ENCODE peak calls at places on chromosomes 11 and 22, in four cellular contexts. One of them, this sample, is unnamed.

GRCh38 chr11:88332851-88333250 is 4.7 kb downstream of the CTSC start:
- DNase-seq in stomach: no peak
- DNase-seq in right lobe of liver: no peak
- DNase-seq in tibial nerve: no peak
- DNase-seq in this sample: no peak

GRCh38 chr11:110621826-110622225 is 90.4 kb downstream of the ARHGAP20 start:
- DNase-seq in stomach: no peak
- DNase-seq in right lobe of liver: no peak
- DNase-seq in tibial nerve: no peak
- DNase-seq in this sample: no peak

GRCh38 chr11:7833527-7833926 is 36.8 kb upstream of the OR5P2 start:
- DNase-seq in stomach: no peak
- DNase-seq in right lobe of liver: no peak
- DNase-seq in tibial nerve: no peak
- DNase-seq in this sample: no peak

GRCh38 chr11:69382131-69383128 is 88.5 kb downstream of the MYEOV start:
- DNase-seq in stomach: peak
- DNase-seq in right lobe of liver: peak
- DNase-seq in tibial nerve: no peak
- DNase-seq in this sample: no peak

GRCh38 chr22:23113847-23114720 is 27.7 kb downstream of the RSPH14 start:
- DNase-seq in stomach: no peak
- DNase-seq in right lobe of liver: no peak
- DNase-seq in tibial nerve: no peak
- DNase-seq in this sample: no peak

GRCh38 chr11:88651556-88651955 is 314.0 kb upstream of the CTSC start:
- DNase-seq in stomach: no peak
- DNase-seq in right lobe of liver: no peak
- DNase-seq in tibial nerve: no peak
- DNase-seq in this sample: no peak

GRCh38 chr11:106088896-106089295 is 11.4 kb downstream of the AASDHPPT start:
- DNase-seq in stomach: no peak
- DNase-seq in right lobe of liver: no peak
- DNase-seq in tibial nerve: no peak
- DNase-seq in this sample: no peak

GRCh38 chr22:20107471-20107901 is 8.4 kb upstream of the RANBP1 start:
- DNase-seq in stomach: no peak
- DNase-seq in right lobe of liver: no peak
- DNase-seq in tibial nerve: no peak
- DNase-seq in this sample: no peak

GRCh38 chr11:74138572-74138971 is 32.2 kb downstream of the C2CD3 start:
- DNase-seq in stomach: no peak
- DNase-seq in right lobe of liver: no peak
- DNase-seq in tibial nerve: peak
- DNase-seq in this sample: peak

GRCh38 chr22:40042312-40042711 is 47.6 kb downstream of the FAM83F start:
- DNase-seq in stomach: no peak
- DNase-seq in right lobe of liver: peak
- DNase-seq in tibial nerve: no peak
- DNase-seq in this sample: no peak

GRCh38 chr11:68215087-68215445 is 2.0 kb upstream of the KMT5B start:
- DNase-seq in stomach: no peak
- DNase-seq in right lobe of liver: no peak
- DNase-seq in tibial nerve: no peak
- DNase-seq in this sample: no peak

GRCh38 chr11:36069576-36070214 is 125.8 kb downstream of the LDLRAD3 start:
- DNase-seq in stomach: no peak
- DNase-seq in right lobe of liver: no peak
- DNase-seq in tibial nerve: no peak
- DNase-seq in this sample: no peak

GRCh38 chr22:17370036-17370765 is 941 bp downstream of the CECR2 start:
- DNase-seq in stomach: no peak
- DNase-seq in right lobe of liver: peak
- DNase-seq in tibial nerve: no peak
- DNase-seq in this sample: peak

GRCh38 chr11:72562431-72562830 is 111.8 kb downstream of the PDE2A start:
- DNase-seq in stomach: no peak
- DNase-seq in right lobe of liver: no peak
- DNase-seq in tibial nerve: no peak
- DNase-seq in this sample: no peak

GRCh38 chr11:67577951-67578350 is 5.7 kb upstream of the GSTP1 start:
- DNase-seq in stomach: no peak
- DNase-seq in right lobe of liver: no peak
- DNase-seq in tibial nerve: no peak
- DNase-seq in this sample: peak

GRCh38 chr22:45807156-45807915 is 135.7 kb downstream of the ATXN10 start:
- DNase-seq in stomach: no peak
- DNase-seq in right lobe of liver: no peak
- DNase-seq in tibial nerve: no peak
- DNase-seq in this sample: no peak

GRCh38 chr11:44047931-44048431 is at the start of gene ACCSL:
- DNase-seq in stomach: no peak
- DNase-seq in right lobe of liver: no peak
- DNase-seq in tibial nerve: no peak
- DNase-seq in this sample: no peak

GRCh38 chr11:62140302-62141110 is 16.7 kb downstream of the INCENP start:
- DNase-seq in stomach: peak
- DNase-seq in right lobe of liver: no peak
- DNase-seq in tibial nerve: no peak
- DNase-seq in this sample: no peak

GRCh38 chr22:50727678-50728522 is 10.1 kb upstream of the ACR start:
- DNase-seq in stomach: no peak
- DNase-seq in right lobe of liver: peak
- DNase-seq in tibial nerve: no peak
- DNase-seq in this sample: no peak

GRCh38 chr22:27919943-27920755 is 1.1 kb upstream of the PITPNB start:
- DNase-seq in stomach: no peak
- DNase-seq in right lobe of liver: no peak
- DNase-seq in tibial nerve: peak
- DNase-seq in this sample: peak

GRCh38 chr11:75896843-75897419 is 81.9 kb downstream of the UVRAG start:
- DNase-seq in stomach: no peak
- DNase-seq in right lobe of liver: no peak
- DNase-seq in tibial nerve: no peak
- DNase-seq in this sample: no peak

GRCh38 chr11:64560941-64561340 is 30.1 kb upstream of the SLC22A12 start:
- DNase-seq in stomach: no peak
- DNase-seq in right lobe of liver: no peak
- DNase-seq in tibial nerve: no peak
- DNase-seq in this sample: peak

GRCh38 chr11:35677904-35678303 is 15.3 kb downstream of the TRIM44 start:
- DNase-seq in stomach: no peak
- DNase-seq in right lobe of liver: no peak
- DNase-seq in tibial nerve: no peak
- DNase-seq in this sample: no peak

GRCh38 chr22:49678842-49679170 is 148.9 kb downstream of the BRD1 start:
- DNase-seq in stomach: no peak
- DNase-seq in right lobe of liver: no peak
- DNase-seq in tibial nerve: no peak
- DNase-seq in this sample: no peak

GRCh38 chr22:39349506-39349966 is 255 bp upstream of the SYNGR1 start:
- DNase-seq in stomach: peak
- DNase-seq in right lobe of liver: peak
- DNase-seq in tibial nerve: no peak
- DNase-seq in this sample: peak

GRCh38 chr11:71372693-71373657 is 75.2 kb downstream of the DHCR7 start:
- DNase-seq in stomach: no peak
- DNase-seq in right lobe of liver: no peak
- DNase-seq in tibial nerve: no peak
- DNase-seq in this sample: peak

GRCh38 chr11:27174026-27174425 is 133.4 kb downstream of the BBOX1 start:
- DNase-seq in stomach: peak
- DNase-seq in right lobe of liver: no peak
- DNase-seq in tibial nerve: no peak
- DNase-seq in this sample: peak

GRCh38 chr11:66282468-66283455 is 4.8 kb downstream of the CNIH2 start:
- DNase-seq in stomach: peak
- DNase-seq in right lobe of liver: peak
- DNase-seq in tibial nerve: peak
- DNase-seq in this sample: peak
- TF ChIP-seq POLR2A in stomach: no peak
- TF ChIP-seq POLR2A in right lobe of liver: no peak
- TF ChIP-seq POLR2A in tibial nerve: no peak
- TF ChIP-seq POLR2A in this sample: no peak

GRCh38 chr22:42957544-42957943 is 57.4 kb downstream of the PACSIN2 start:
- DNase-seq in stomach: no peak
- DNase-seq in right lobe of liver: peak
- DNase-seq in tibial nerve: no peak
- DNase-seq in this sample: no peak
- H3K4me3 ChIP-seq in stomach: no peak
- H3K4me3 ChIP-seq in right lobe of liver: no peak
- H3K4me3 ChIP-seq in tibial nerve: no peak
- H3K4me3 ChIP-seq in this sample: no peak

GRCh38 chr11:107928046-107928766 is at the start of gene RAB39A:
- DNase-seq in stomach: peak
- DNase-seq in right lobe of liver: peak
- DNase-seq in tibial nerve: peak
- DNase-seq in this sample: peak
- TF ChIP-seq POLR2A in stomach: no peak
- TF ChIP-seq POLR2A in right lobe of liver: no peak
- TF ChIP-seq POLR2A in tibial nerve: no peak
- TF ChIP-seq POLR2A in this sample: no peak

DNA sequence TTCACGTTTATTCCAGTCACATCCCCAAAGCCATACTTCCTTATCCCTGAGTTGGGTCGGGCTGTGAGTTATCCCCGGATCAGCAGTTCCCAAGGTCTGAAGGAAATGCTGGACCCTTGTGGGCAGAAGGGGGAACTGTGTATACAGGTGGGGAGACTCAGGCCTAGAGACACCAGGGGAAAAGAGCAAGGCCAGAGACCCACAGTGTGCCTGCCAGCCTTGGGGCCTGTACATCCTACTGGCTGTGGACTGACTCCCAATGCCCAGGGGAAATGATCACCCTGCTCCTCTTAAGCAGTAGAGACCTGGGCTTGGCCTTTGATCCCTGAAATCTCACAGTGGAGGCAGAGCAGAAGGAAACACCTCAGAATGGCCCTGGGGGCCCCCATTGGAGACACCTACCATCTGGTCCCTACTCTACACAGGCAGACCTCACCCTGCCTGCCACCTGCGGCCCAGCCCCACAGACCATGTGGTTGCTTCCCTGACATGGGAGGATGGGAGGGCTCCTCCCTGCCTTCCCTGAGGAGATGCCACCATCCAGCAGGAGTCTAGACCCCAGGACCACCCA is 1.3 kb downstream of the SELENOM start:
- DNase-seq in stomach: no peak
- DNase-seq in right lobe of liver: no peak
- DNase-seq in tibial nerve: no peak
- DNase-seq in this sample: no peak
- H3K4me3 ChIP-seq in stomach: peak
- H3K4me3 ChIP-seq in right lobe of liver: peak
- H3K4me3 ChIP-seq in tibial nerve: peak
- H3K4me3 ChIP-seq in this sample: no peak

GRCh38 chr11:85811624-85812023 is 683 bp upstream of the SYTL2 start:
- DNase-seq in stomach: no peak
- DNase-seq in right lobe of liver: no peak
- DNase-seq in tibial nerve: no peak
- DNase-seq in this sample: no peak

GRCh38 chr11:85809881-85810280 is 1.1 kb downstream of the SYTL2 start:
- DNase-seq in stomach: no peak
- DNase-seq in right lobe of liver: no peak
- DNase-seq in tibial nerve: no peak
- DNase-seq in this sample: peak

GRCh38 chr11:85809191-85809590 is 1.8 kb downstream of the SYTL2 start:
- DNase-seq in stomach: no peak
- DNase-seq in right lobe of liver: no peak
- DNase-seq in tibial nerve: no peak
- DNase-seq in this sample: no peak

GRCh38 chr11:85810521-85810870 is 445 bp downstream of the SYTL2 start:
- DNase-seq in stomach: no peak
- DNase-seq in right lobe of liver: no peak
- DNase-seq in tibial nerve: no peak
- DNase-seq in this sample: peak

DNA sequence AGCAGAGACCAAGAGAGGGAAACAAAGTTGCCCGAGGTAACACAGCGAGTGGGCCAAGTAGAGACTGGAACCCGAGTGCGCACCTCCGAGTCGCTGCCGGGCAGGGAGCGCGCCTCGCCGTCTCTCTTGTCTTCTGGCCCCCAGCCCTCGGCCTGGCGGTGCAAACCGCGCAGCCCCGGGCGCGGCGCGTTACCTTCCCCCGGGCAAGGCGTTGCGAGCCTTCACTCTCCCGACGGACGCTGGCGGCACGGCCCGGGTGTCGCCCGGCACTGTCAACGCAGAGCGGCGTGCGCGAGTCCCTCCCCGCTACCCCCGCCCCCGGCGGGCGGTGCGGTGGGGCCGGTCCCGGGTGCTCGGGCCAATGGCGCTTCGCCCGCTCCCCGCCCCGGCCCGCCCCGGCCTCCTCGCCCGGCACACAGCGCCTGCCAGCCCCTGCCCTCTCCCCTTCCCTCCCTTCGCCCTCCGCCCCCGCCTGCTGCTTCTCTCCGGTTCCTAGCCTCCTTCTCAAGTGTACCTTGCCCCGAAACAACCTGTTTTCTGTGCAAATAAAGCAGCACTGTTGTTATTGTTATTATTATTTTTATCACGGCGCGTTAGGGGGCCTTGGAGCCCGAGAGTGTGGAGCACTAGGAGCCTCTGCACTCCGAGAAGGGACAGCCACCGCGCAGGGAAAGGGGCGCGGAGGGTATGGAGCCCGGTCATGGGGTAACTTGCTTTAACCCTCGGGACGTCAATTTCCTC is at the start of gene SYTL2:
- DNase-seq in stomach: peak
- DNase-seq in right lobe of liver: peak
- DNase-seq in tibial nerve: peak
- DNase-seq in this sample: peak
- TF ChIP-seq POLR2A in stomach: no peak
- TF ChIP-seq POLR2A in right lobe of liver: peak
- TF ChIP-seq POLR2A in tibial nerve: peak
- TF ChIP-seq POLR2A in this sample: peak

DNA sequence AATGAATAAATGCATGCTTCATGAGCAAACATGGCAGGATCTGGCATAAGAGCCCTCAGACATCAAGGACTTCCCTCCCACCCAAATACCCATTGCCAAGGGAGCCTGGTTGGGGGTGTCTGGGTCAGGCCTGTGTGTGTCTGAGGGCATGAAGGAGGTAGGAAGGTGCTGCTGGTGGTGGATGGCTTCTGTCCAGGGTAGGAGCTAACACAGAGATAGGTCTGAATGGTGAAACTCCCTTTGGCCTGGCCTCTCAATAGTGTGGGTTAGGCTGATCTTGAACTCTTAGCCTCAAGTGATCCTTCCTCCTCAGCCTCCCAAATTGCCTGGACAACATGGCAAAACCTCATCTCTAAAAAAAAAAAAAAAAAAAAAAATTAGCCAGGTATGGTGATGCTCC is 2.8 kb downstream of the AMPD3 start:
- DNase-seq in stomach: no peak
- DNase-seq in right lobe of liver: no peak
- DNase-seq in tibial nerve: no peak
- DNase-seq in this sample: no peak
- H3K4me3 ChIP-seq in stomach: no peak
- H3K4me3 ChIP-seq in right lobe of liver: no peak
- H3K4me3 ChIP-seq in tibial nerve: no peak
- H3K4me3 ChIP-seq in this sample: no peak

This sample was measured in thyroid gland.